ENCODE peak calls at places on chromosomes 12 and 14, in four cellular contexts. One of them, this sample, is unnamed.
A peak's percentile ranks its signal among the peaks of the same experiment; 100 is the strongest.

GRCh38 chr14:51871846-51872245 is 11.4 kb downstream of the GNG2 start:
- DNase-seq in K562: no peak
- DNase-seq in HepG2: no peak
- DNase-seq in GM12878: no peak
- DNase-seq in this sample: no peak

GRCh38 chr12:57011438-57012424 is 4.6 kb downstream of the TAC3 start:
- DNase-seq in HepG2: no peak
- DNase-seq in GM12878: no peak
- DNase-seq in K562: no peak
- DNase-seq in this sample: no peak

GRCh38 chr14:53347046-53347445 is 193.9 kb upstream of the DDHD1 start:
- DNase-seq in K562: no peak
- DNase-seq in HepG2: no peak
- DNase-seq in GM12878: no peak
- DNase-seq in this sample: no peak

GRCh38 chr12:95102916-95103671 is 29.7 kb upstream of the NR2C1 start:
- DNase-seq in GM12878: peak; percentile 90
- DNase-seq in K562: no peak
- DNase-seq in HepG2: peak; percentile 18
- DNase-seq in this sample: no peak

GRCh38 chr12:10069099-10069498 is 29.7 kb downstream of the CLEC1A start:
- DNase-seq in GM12878: no peak
- DNase-seq in HepG2: no peak
- DNase-seq in K562: no peak
- DNase-seq in this sample: no peak

GRCh38 chr14:50520947-50521815 is 11.2 kb downstream of the MAP4K5 start:
- DNase-seq in GM12878: peak; percentile 56
- DNase-seq in K562: peak; percentile 7
- DNase-seq in HepG2: no peak
- DNase-seq in this sample: no peak

GRCh38 chr14:64137657-64138290 is 156.4 kb downstream of the ESR2 start:
- DNase-seq in HepG2: no peak
- DNase-seq in GM12878: no peak
- DNase-seq in K562: no peak
- DNase-seq in this sample: peak; percentile 24

GRCh38 chr12:107655281-107656065 is 30.1 kb upstream of the PWP1 start:
- DNase-seq in GM12878: no peak
- DNase-seq in HepG2: no peak
- DNase-seq in K562: no peak
- DNase-seq in this sample: no peak

GRCh38 chr12:52874573-52875435 is 26.0 kb upstream of the KRT78 start:
- DNase-seq in GM12878: no peak
- DNase-seq in HepG2: no peak
- DNase-seq in K562: no peak
- DNase-seq in this sample: no peak

GRCh38 chr12:108046633-108047032 is 82.5 kb upstream of the WSCD2 start:
- DNase-seq in K562: no peak
- DNase-seq in HepG2: no peak
- DNase-seq in GM12878: no peak
- DNase-seq in this sample: no peak

GRCh38 chr12:94077209-94077608 is 71.2 kb upstream of the PLXNC1 start:
- DNase-seq in HepG2: no peak
- DNase-seq in K562: no peak
- DNase-seq in GM12878: no peak
- DNase-seq in this sample: no peak

GRCh38 chr14:52314521-52315354 is 626 bp downstream of the PTGER2 start:
- DNase-seq in GM12878: no peak
- DNase-seq in K562: no peak
- DNase-seq in HepG2: no peak
- DNase-seq in this sample: peak; percentile 48

GRCh38 chr14:44316647-44317432 is 190.2 kb downstream of the FSCB start:
- DNase-seq in GM12878: no peak
- DNase-seq in HepG2: peak; percentile 58
- DNase-seq in K562: peak; percentile 36
- DNase-seq in this sample: no peak
- TF ChIP-seq CREM in GM12878: no peak
- TF ChIP-seq CREM in HepG2: no peak
- TF ChIP-seq CREM in K562: peak; percentile 5
- TF ChIP-seq CREM in this sample: no peak

DNA sequence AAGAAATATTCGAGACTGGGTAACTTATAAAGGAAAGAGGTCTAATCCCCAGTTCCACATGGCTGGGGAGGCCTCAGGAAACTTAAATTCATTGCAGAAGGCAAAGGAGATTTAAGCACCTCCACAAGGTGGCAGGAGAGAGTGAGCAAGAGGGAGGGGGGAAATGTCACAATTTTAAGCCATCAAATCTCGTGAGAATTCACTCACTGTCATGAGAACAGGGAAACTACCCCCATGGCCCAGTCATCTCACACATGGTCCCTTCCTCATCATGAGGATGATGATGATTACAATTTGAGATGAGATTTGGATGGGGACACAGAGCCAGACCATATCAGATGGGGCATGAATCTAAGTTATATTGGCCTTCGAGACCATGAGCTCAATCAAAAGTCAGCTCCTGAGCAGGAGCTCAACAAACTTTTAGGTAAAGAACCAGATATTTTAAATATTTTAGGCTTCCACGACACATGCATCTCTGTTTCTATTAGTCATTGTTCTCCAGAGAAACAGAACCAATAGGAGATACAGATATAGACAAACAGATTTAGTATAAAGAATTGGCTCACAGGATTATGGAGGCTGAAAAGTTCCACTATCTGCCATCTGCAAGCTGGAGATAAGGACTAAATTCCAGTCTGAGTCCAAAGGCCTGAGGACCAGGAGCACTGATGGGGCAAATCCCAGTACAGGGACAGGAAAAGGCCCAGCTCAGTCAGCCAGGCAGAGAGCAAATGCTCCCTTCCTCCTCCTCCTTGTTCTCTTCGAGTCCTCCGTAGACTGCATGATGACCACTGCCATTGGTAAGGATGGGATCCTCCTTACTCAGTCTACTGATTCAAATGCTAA is 24.9 kb downstream of the DGLUCY start:
- DNase-seq in GM12878: no peak
- DNase-seq in K562: peak; percentile 34
- DNase-seq in HepG2: peak; percentile 40
- DNase-seq in this sample: peak; percentile 47
- TF ChIP-seq CREM in GM12878: no peak
- TF ChIP-seq CREM in K562: no peak
- TF ChIP-seq CREM in HepG2: no peak
- TF ChIP-seq CREM in this sample: no peak

GRCh38 chr12:6605425-6606330 is 1.5 kb downstream of the CHD4 start:
- DNase-seq in K562: no peak
- DNase-seq in HepG2: no peak
- DNase-seq in GM12878: no peak
- DNase-seq in this sample: peak; percentile 47

GRCh38 chr12:6606331-6607131 is 648 bp downstream of the CHD4 start:
- DNase-seq in K562: peak; percentile 77
- DNase-seq in HepG2: peak; percentile 31
- DNase-seq in GM12878: no peak
- DNase-seq in this sample: peak; percentile 44

GRCh38 chr12:6604254-6605029 is 2.7 kb downstream of the CHD4 start:
- DNase-seq in GM12878: no peak
- DNase-seq in HepG2: no peak
- DNase-seq in K562: no peak
- DNase-seq in this sample: no peak

GRCh38 chr12:6602526-6602925 is 4.7 kb downstream of the CHD4 start:
- DNase-seq in HepG2: no peak
- DNase-seq in GM12878: no peak
- DNase-seq in K562: no peak
- DNase-seq in this sample: no peak

GRCh38 chr12:6603095-6603567 is 4.0 kb downstream of the CHD4 start:
- DNase-seq in K562: no peak
- DNase-seq in HepG2: no peak
- DNase-seq in GM12878: no peak
- DNase-seq in this sample: no peak
- TF ChIP-seq CREM in K562: no peak
- TF ChIP-seq CREM in HepG2: no peak
- TF ChIP-seq CREM in GM12878: no peak
- TF ChIP-seq CREM in this sample: no peak

GRCh38 chr14:23094666-23095195 is at the start of gene ACIN1:
- DNase-seq in K562: peak; percentile 91
- DNase-seq in GM12878: peak; percentile 65
- DNase-seq in HepG2: peak; percentile 95
- DNase-seq in this sample: no peak
- TF ChIP-seq CREM in K562: no peak
- TF ChIP-seq CREM in GM12878: no peak
- TF ChIP-seq CREM in HepG2: no peak
- TF ChIP-seq CREM in this sample: no peak

GRCh38 chr14:99377951-99378350 is 102.7 kb downstream of the SETD3 start:
- DNase-seq in GM12878: no peak
- DNase-seq in HepG2: no peak
- DNase-seq in K562: no peak
- DNase-seq in this sample: no peak

GRCh38 chr14:99380402-99380801 is 100.3 kb downstream of the SETD3 start:
- DNase-seq in K562: no peak
- DNase-seq in HepG2: no peak
- DNase-seq in GM12878: no peak
- DNase-seq in this sample: no peak

GRCh38 chr14:99381688-99382060 is 99.0 kb downstream of the SETD3 start:
- DNase-seq in HepG2: no peak
- DNase-seq in K562: no peak
- DNase-seq in GM12878: no peak
- DNase-seq in this sample: no peak

GRCh38 chr14:99380991-99381687 is 99.5 kb downstream of the SETD3 start:
- DNase-seq in GM12878: no peak
- DNase-seq in K562: no peak
- DNase-seq in HepG2: no peak
- DNase-seq in this sample: no peak

DNA sequence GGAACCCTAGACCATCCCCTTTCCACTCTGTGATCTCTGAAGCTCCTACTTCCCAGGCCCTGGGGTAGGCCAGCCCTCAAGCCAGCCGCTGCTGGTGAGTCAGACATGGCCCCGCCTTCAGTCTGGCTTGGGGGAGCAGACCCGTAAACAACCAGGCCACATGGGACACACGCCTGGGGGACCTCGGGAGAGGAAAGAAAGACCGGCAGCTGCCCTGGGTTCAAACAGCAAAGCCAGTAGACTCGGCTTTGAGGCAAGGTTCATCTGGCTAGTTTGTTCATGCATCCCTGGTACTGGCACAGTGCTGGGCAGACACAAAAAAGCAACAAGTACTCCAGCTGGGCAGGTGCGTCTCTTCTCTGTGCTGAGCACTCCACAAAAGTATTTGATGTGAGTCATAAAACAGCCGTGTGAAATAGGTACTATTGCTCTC is 101.9 kb downstream of the SETD3 start:
- DNase-seq in HepG2: no peak
- DNase-seq in GM12878: no peak
- DNase-seq in K562: peak; percentile 23
- DNase-seq in this sample: no peak
- TF ChIP-seq CREM in HepG2: no peak
- TF ChIP-seq CREM in GM12878: no peak
- TF ChIP-seq CREM in K562: no peak
- TF ChIP-seq CREM in this sample: no peak